ENCODE peak calls at places on chromosomes 5 and 9, in nine cellular contexts. O is nephron progenitor cell, L is cardiac fibroblast, F is mucosa of descending colon, U is ovary, G is astrocyte, J is GM13976, E is GM13977, V is coronary artery. C is an unnamed sample.

GRCh38 chr9:13049223-13049622 is 230.3 kb downstream of the MPDZ start:
- DNase-seq in O (no peak), L (no peak), F (no peak), U (no peak), G (peak), J (no peak), E (no peak), V (no peak), C (no peak)

GRCh38 chr5:176743828-176744583 is 66.4 kb upstream of the UNC5A start:
- DNase-seq in O (no peak), L (no peak), F (no peak), U (peak), G (no peak), J (peak), E (peak), V (peak), C (peak)

GRCh38 chr5:66864240-66864884 is 268.2 kb downstream of the MAST4 start:
- DNase-seq in O (no peak), L (peak), F (no peak), U (no peak), G (peak), J (peak), E (peak), V (no peak), C (peak)

GRCh38 chr5:62568800-62569432 is 9.7 kb upstream of the LRRC70 start:
- DNase-seq in O (no peak), L (no peak), F (no peak), U (no peak), G (no peak), J (no peak), E (no peak), V (no peak), C (no peak)

GRCh38 chr5:137498736-137499505 is at the start of gene SPOCK1:
- DNase-seq in O (peak), L (peak), F (peak), U (peak), G (peak), J (peak), E (peak), V (peak), C (peak)

GRCh38 chr5:26329562-26330189 is 708.7 kb downstream of the CDH9 start:
- DNase-seq in O (no peak), L (peak), F (no peak), U (no peak), G (no peak), J (no peak), E (no peak), V (no peak), C (no peak)

GRCh38 chr5:139181835-139182452 is 16.2 kb downstream of the SIL1 start:
- DNase-seq in O (no peak), L (peak), F (no peak), U (no peak), G (peak), J (no peak), E (no peak), V (no peak), C (no peak)

GRCh38 chr5:87069311-87069710 is 198.4 kb upstream of the RASA1 start:
- DNase-seq in O (no peak), L (no peak), F (no peak), U (no peak), G (no peak), J (no peak), E (no peak), V (no peak), C (no peak)

GRCh38 chr9:114318416-114318815 is 4.5 kb upstream of the ORM1 start:
- DNase-seq in O (no peak), L (no peak), F (peak), U (peak), G (no peak), J (no peak), E (no peak), V (peak), C (no peak)

GRCh38 chr9:126491256-126491879 is 122.4 kb upstream of the LMX1B start:
- DNase-seq in O (peak), L (peak), F (no peak), U (no peak), G (peak), J (peak), E (peak), V (no peak), C (peak)

GRCh38 chr5:34743878-34744277 is 87.8 kb downstream of the RAI14 start:
- DNase-seq in O (no peak), L (peak), F (no peak), U (no peak), G (peak), J (no peak), E (no peak), V (no peak), C (no peak)

GRCh38 chr5:154642499-154643245 is 112.5 kb upstream of the LARP1 start:
- DNase-seq in O (no peak), L (peak), F (no peak), U (no peak), G (no peak), J (no peak), E (no peak), V (no peak), C (no peak)

GRCh38 chr5:22615964-22616363 is 237.2 kb downstream of the CDH12 start:
- DNase-seq in O (no peak), L (no peak), F (no peak), U (no peak), G (no peak), J (no peak), E (no peak), V (no peak), C (no peak)

GRCh38 chr5:10563940-10564837 is at the start of gene ANKRD33B:
- DNase-seq in O (peak), L (peak), F (peak), U (peak), G (peak), J (peak), E (peak), V (no peak), C (peak)

GRCh38 chr9:116475201-116475600 is 211.9 kb upstream of the TRIM32 start:
- DNase-seq in O (no peak), L (peak), F (no peak), U (no peak), G (peak), J (no peak), E (no peak), V (no peak), C (no peak)

GRCh38 chr9:512555-513272 is 298.0 kb downstream of the DOCK8 start:
- DNase-seq in O (no peak), L (no peak), F (no peak), U (no peak), G (no peak), J (no peak), E (no peak), V (no peak), C (no peak)
- TF ChIP-seq CTCF in O (no peak), L (no peak), F (no peak), U (no peak), G (no peak), J (no peak), E (no peak), V (no peak), C (no peak)

GRCh38 chr5:127442085-127442484 is 75.4 kb upstream of the PRRC1 start:
- DNase-seq in O (no peak), L (peak), F (no peak), U (no peak), G (peak), J (peak), E (peak), V (no peak), C (peak)
- TF ChIP-seq CTCF in O (peak), L (no peak), F (no peak), U (no peak), G (peak), J (no peak), E (peak), V (no peak), C (no peak)

DNA sequence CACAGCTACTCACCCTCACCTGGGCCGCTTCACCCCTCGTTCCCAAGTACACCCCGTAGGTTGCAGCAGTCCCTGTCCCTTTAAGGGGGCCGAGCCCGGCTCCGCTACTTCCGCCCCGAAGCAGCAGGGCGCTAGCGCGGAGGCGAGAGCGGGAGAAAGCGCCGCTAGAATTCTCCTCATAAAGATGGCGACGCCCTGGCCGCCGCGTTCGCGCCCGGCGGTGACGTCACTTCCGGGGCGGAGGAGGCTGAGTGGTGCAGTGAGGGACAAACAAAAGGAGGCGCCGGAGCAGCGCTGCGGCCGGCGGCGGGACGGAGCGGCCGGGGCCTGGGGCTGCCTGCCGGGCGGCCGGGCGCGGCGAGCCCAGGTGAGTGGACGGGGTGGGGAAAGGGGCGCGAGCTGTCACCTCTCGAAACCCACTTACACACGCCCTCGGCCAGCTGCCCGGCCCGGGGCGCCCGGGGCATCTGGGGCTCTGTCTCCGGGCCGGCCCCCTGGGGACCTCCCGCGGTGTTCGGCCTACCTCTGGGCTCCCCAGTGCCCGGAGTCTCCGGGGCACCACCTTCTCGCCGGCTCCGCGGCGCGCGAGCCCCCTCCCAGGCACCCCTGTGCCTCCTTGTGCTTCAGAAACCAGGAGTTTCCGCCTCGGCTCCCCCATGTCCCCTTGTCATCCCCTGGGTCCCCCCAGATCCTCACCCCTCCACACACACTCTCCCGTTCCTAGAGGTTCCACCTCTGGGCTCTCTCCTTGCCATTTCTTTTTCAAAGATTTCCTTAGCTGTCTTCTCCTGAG is at the start of the genes KYAT1 and LRRC8A:
- DNase-seq in O (peak), L (peak), F (peak), U (peak), G (peak), J (peak), E (peak), V (peak), C (peak)
- TF ChIP-seq CTCF in O (no peak), L (no peak), F (no peak), U (no peak), G (no peak), J (no peak), E (peak), V (no peak), C (no peak)

GRCh38 chr9:134267305-134268265 is 58.7 kb upstream of the RXRA start:
- DNase-seq in O (no peak), L (no peak), F (no peak), U (no peak), G (no peak), J (no peak), E (peak), V (no peak), C (no peak)
- TF ChIP-seq CTCF in O (no peak), L (no peak), F (no peak), U (no peak), G (no peak), J (no peak), E (peak), V (no peak), C (no peak)

DNA sequence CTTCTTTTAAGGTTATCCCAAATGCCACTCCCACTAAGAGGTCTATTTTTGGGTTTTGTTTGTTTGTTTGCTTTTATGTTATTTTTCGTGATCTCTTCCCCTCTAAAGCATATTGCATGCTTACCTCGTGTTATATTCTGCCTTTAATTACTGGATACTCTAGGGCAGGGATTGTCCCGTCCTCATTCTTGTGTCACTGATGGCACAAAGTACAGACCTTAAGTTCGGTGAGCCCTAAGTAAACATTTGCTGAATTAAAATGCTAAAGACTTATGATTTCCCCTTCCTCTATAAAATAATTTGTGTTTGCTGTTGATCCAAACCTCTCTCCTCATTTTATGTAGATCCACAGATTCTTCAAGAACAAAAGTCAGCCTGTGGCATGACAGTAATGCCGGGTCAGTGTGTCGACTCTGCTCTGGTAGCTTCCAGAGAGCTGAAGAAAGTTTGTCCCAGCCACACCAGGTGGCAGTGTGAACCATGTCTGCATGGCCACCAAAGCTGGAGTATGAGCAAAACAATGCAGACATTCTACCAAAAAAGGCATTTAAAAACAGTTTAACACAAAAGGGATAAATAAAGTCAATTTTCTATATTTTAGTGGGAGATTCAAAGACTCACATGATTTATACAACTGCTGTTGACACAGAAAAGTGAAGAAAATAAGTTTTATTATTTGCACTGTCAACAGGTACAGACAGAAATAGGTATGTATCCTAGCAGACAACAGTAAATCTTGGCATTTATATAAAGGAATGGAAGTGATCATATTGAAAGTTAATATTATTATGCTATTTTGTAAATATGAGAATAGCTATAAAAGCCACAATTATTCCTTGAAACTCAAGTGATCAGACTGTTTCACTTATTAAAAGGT is 17.9 kb upstream of the POC5 start:
- DNase-seq in O (peak), L (peak), F (no peak), U (no peak), G (no peak), J (peak), E (peak), V (no peak), C (peak)
- TF ChIP-seq CTCF in O (peak), L (peak), F (peak), U (no peak), G (peak), J (peak), E (peak), V (no peak), C (peak)

DNA sequence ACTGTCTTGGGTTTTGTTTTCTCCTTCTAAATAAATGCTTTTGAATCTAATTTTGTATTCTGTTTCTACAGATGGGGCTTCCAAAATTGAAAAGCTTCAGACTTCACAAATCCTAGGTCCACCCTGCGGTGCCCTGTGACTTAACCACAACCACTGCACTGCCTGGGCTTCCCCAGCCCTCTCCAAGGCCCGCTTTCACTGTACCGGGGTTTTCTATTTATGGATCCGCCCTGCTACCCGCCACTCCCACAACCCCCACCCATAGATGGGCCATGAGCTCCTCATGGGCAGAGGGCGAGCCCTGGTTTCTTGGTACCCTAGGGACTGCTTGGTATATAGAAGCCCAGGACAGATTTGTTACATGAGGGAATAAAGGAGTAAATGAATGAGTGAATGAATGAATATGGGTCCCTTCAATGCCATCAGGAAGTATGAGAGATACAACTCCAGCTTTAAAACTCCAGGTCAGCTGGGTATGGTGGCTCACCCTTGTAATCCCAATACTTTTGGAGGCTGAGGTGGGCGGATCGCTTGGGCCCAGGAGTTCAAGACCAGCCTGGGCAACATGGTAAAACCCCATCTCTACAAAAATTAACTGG is 39.8 kb upstream of the NEK6 start:
- DNase-seq in O (no peak), L (no peak), F (no peak), U (no peak), G (no peak), J (no peak), E (peak), V (peak), C (no peak)
- TF ChIP-seq CTCF in O (no peak), L (no peak), F (no peak), U (no peak), G (no peak), J (no peak), E (no peak), V (no peak), C (no peak)

DNA sequence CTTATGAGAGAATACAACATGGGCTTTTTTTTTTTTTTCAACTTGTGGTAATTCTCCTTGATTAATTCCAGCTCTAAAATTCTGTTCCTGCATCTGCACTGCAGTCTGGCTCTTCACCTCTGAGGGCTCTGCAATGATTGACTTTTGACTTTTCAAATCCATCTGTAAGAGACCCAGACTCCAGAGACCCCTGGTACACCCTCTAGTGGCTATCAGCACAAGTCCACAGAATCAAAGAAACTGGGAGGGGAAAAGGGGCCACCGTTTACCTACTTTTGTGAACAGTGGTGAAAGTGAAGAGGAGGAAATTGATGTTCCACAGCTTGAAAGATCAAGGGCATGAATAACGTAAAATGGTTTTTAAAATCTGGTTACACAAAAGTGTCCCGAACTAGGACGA is 151.6 kb downstream of the SLIT3 start:
- DNase-seq in O (no peak), L (no peak), F (no peak), U (no peak), G (no peak), J (no peak), E (no peak), V (no peak), C (no peak)
- TF ChIP-seq CTCF in O (peak), L (no peak), F (no peak), U (no peak), G (no peak), J (no peak), E (no peak), V (no peak), C (no peak)

GRCh38 chr5:94113087-94113486 is 371.7 kb upstream of the POU5F2 start:
- DNase-seq in O (no peak), L (no peak), F (no peak), U (no peak), G (no peak), J (no peak), E (no peak), V (no peak), C (no peak)

DNA sequence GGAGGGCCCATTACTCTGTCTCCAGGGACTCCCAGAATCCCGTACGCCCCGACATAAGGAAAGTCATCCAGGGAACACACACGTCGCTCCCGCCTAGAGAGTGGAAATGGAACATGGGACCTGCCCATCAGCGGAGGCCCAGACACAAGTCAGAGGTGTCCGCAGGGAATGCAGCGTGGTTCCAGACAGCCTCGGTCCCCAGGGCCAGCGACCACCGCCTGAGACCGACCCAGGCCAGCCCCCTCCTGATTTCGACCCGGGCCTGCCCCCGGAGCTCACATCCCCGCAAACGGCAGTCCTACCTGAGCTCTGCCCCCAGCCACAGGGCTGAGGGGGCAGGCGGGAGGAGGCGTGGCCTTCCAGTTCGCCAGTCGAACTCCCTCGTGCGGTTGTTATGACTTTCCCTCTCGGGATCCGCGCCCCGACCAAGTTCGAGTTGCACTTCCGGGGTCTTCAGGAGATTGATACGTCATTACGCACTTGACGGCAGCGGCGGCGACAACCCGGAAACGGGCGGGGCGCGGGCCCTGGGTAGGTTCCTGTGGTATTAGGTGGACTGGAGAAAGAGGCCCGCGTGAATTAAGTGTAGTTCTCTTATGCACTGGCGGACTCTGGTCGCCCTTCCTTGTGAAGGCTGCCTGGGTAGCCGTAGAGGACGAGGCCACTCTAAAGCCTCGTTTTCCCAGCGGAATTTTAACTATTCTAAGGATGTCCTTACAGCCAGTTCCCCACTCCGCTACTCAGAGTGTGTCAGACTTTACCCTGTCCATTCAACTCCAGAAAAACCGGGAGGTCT is 370.0 kb upstream of the POU5F2 start:
- DNase-seq in O (peak), L (peak), F (peak), U (peak), G (peak), J (peak), E (peak), V (peak), C (peak)
- TF ChIP-seq CTCF in O (no peak), L (peak), F (no peak), U (peak), G (no peak), J (no peak), E (no peak), V (no peak), C (no peak)